ENCODE peak calls at places on chromosome 17, in six cellular contexts. One of them, this sample, is unnamed.

GRCh38 chr17:83177611-83178532 is 98.5 kb downstream of the METRNL start:
- DNase-seq in caudate nucleus: no peak
- DNase-seq in WTC11: peak
- DNase-seq in stimulated activated CD8-positive, alpha-beta memory T cell treated with anti-CD3 and anti-CD28 coated beads, Interleukin-15, amount 100 ng/mL, for 24 hours: no peak
- DNase-seq in astrocyte of the cerebellum: no peak
- DNase-seq in HEK293T: no peak
- DNase-seq in this sample: no peak

GRCh38 chr17:56868716-56869115 is 34.8 kb downstream of the DGKE start:
- DNase-seq in WTC11: no peak
- DNase-seq in stimulated activated CD8-positive, alpha-beta memory T cell treated with anti-CD3 and anti-CD28 coated beads, Interleukin-15, amount 100 ng/mL, for 24 hours: no peak
- DNase-seq in caudate nucleus: no peak
- DNase-seq in HEK293T: no peak
- DNase-seq in astrocyte of the cerebellum: no peak
- DNase-seq in this sample: no peak

GRCh38 chr17:83024205-83024971 is 55.0 kb upstream of the METRNL start:
- DNase-seq in astrocyte of the cerebellum: no peak
- DNase-seq in stimulated activated CD8-positive, alpha-beta memory T cell treated with anti-CD3 and anti-CD28 coated beads, Interleukin-15, amount 100 ng/mL, for 24 hours: no peak
- DNase-seq in caudate nucleus: no peak
- DNase-seq in WTC11: no peak
- DNase-seq in HEK293T: no peak
- DNase-seq in this sample: no peak

GRCh38 chr17:62075308-62075815 is 10.3 kb upstream of the MED13 start:
- DNase-seq in WTC11: no peak
- DNase-seq in astrocyte of the cerebellum: no peak
- DNase-seq in HEK293T: no peak
- DNase-seq in caudate nucleus: no peak
- DNase-seq in stimulated activated CD8-positive, alpha-beta memory T cell treated with anti-CD3 and anti-CD28 coated beads, Interleukin-15, amount 100 ng/mL, for 24 hours: no peak
- DNase-seq in this sample: no peak

GRCh38 chr17:72338847-72339790 is 218.3 kb downstream of the SOX9 start:
- DNase-seq in astrocyte of the cerebellum: peak
- DNase-seq in HEK293T: no peak
- DNase-seq in caudate nucleus: no peak
- DNase-seq in WTC11: no peak
- DNase-seq in stimulated activated CD8-positive, alpha-beta memory T cell treated with anti-CD3 and anti-CD28 coated beads, Interleukin-15, amount 100 ng/mL, for 24 hours: no peak
- DNase-seq in this sample: no peak

GRCh38 chr17:60390223-60390622 is 1.7 kb downstream of the USP32 start:
- DNase-seq in astrocyte of the cerebellum: peak
- DNase-seq in stimulated activated CD8-positive, alpha-beta memory T cell treated with anti-CD3 and anti-CD28 coated beads, Interleukin-15, amount 100 ng/mL, for 24 hours: no peak
- DNase-seq in WTC11: no peak
- DNase-seq in caudate nucleus: no peak
- DNase-seq in HEK293T: no peak
- DNase-seq in this sample: peak

GRCh38 chr17:6913608-6914443 is 82.0 kb upstream of the ALOX12 start:
- DNase-seq in stimulated activated CD8-positive, alpha-beta memory T cell treated with anti-CD3 and anti-CD28 coated beads, Interleukin-15, amount 100 ng/mL, for 24 hours: peak
- DNase-seq in caudate nucleus: no peak
- DNase-seq in HEK293T: peak
- DNase-seq in astrocyte of the cerebellum: peak
- DNase-seq in WTC11: peak
- DNase-seq in this sample: peak

GRCh38 chr17:64017381-64017980 is 3.0 kb downstream of the ICAM2 start:
- DNase-seq in caudate nucleus: no peak
- DNase-seq in WTC11: no peak
- DNase-seq in stimulated activated CD8-positive, alpha-beta memory T cell treated with anti-CD3 and anti-CD28 coated beads, Interleukin-15, amount 100 ng/mL, for 24 hours: no peak
- DNase-seq in HEK293T: no peak
- DNase-seq in astrocyte of the cerebellum: no peak
- DNase-seq in this sample: peak

GRCh38 chr17:56468840-56469239 is 124.7 kb upstream of the NOG start:
- DNase-seq in astrocyte of the cerebellum: no peak
- DNase-seq in WTC11: no peak
- DNase-seq in caudate nucleus: no peak
- DNase-seq in HEK293T: no peak
- DNase-seq in stimulated activated CD8-positive, alpha-beta memory T cell treated with anti-CD3 and anti-CD28 coated beads, Interleukin-15, amount 100 ng/mL, for 24 hours: no peak
- DNase-seq in this sample: no peak

GRCh38 chr17:50891577-50891989 is 25.4 kb upstream of the TOB1 start:
- DNase-seq in WTC11: no peak
- DNase-seq in stimulated activated CD8-positive, alpha-beta memory T cell treated with anti-CD3 and anti-CD28 coated beads, Interleukin-15, amount 100 ng/mL, for 24 hours: no peak
- DNase-seq in astrocyte of the cerebellum: no peak
- DNase-seq in HEK293T: no peak
- DNase-seq in caudate nucleus: no peak
- DNase-seq in this sample: peak

GRCh38 chr17:37284198-37284597 is 91.6 kb upstream of the C17orf78 start:
- DNase-seq in WTC11: no peak
- DNase-seq in HEK293T: no peak
- DNase-seq in stimulated activated CD8-positive, alpha-beta memory T cell treated with anti-CD3 and anti-CD28 coated beads, Interleukin-15, amount 100 ng/mL, for 24 hours: no peak
- DNase-seq in caudate nucleus: no peak
- DNase-seq in astrocyte of the cerebellum: no peak
- DNase-seq in this sample: no peak

GRCh38 chr17:55301521-55302406 is 37.0 kb downstream of the HLF start:
- DNase-seq in astrocyte of the cerebellum: no peak
- DNase-seq in HEK293T: no peak
- DNase-seq in WTC11: no peak
- DNase-seq in stimulated activated CD8-positive, alpha-beta memory T cell treated with anti-CD3 and anti-CD28 coated beads, Interleukin-15, amount 100 ng/mL, for 24 hours: no peak
- DNase-seq in caudate nucleus: no peak
- DNase-seq in this sample: peak

GRCh38 chr17:30323895-30324319 is 9.9 kb downstream of the TMIGD1 start:
- DNase-seq in astrocyte of the cerebellum: peak
- DNase-seq in caudate nucleus: no peak
- DNase-seq in WTC11: no peak
- DNase-seq in stimulated activated CD8-positive, alpha-beta memory T cell treated with anti-CD3 and anti-CD28 coated beads, Interleukin-15, amount 100 ng/mL, for 24 hours: no peak
- DNase-seq in HEK293T: no peak
- DNase-seq in this sample: peak

GRCh38 chr17:65137076-65137935 is at the start of gene RGS9:
- DNase-seq in HEK293T: peak
- DNase-seq in WTC11: peak
- DNase-seq in caudate nucleus: peak
- DNase-seq in astrocyte of the cerebellum: no peak
- DNase-seq in stimulated activated CD8-positive, alpha-beta memory T cell treated with anti-CD3 and anti-CD28 coated beads, Interleukin-15, amount 100 ng/mL, for 24 hours: peak
- DNase-seq in this sample: peak

GRCh38 chr17:27782791-27783206 is 17.5 kb downstream of the NOS2 start:
- DNase-seq in astrocyte of the cerebellum: no peak
- DNase-seq in stimulated activated CD8-positive, alpha-beta memory T cell treated with anti-CD3 and anti-CD28 coated beads, Interleukin-15, amount 100 ng/mL, for 24 hours: no peak
- DNase-seq in HEK293T: no peak
- DNase-seq in WTC11: no peak
- DNase-seq in caudate nucleus: no peak
- DNase-seq in this sample: no peak

GRCh38 chr17:21129023-21129681 is 2.4 kb downstream of the DHRS7B start:
- DNase-seq in HEK293T: no peak
- DNase-seq in astrocyte of the cerebellum: peak
- DNase-seq in stimulated activated CD8-positive, alpha-beta memory T cell treated with anti-CD3 and anti-CD28 coated beads, Interleukin-15, amount 100 ng/mL, for 24 hours: no peak
- DNase-seq in caudate nucleus: no peak
- DNase-seq in WTC11: no peak
- DNase-seq in this sample: no peak

GRCh38 chr17:62965149-62965648 is 836 bp upstream of the TANC2 start:
- DNase-seq in astrocyte of the cerebellum: no peak
- DNase-seq in WTC11: no peak
- DNase-seq in stimulated activated CD8-positive, alpha-beta memory T cell treated with anti-CD3 and anti-CD28 coated beads, Interleukin-15, amount 100 ng/mL, for 24 hours: no peak
- DNase-seq in HEK293T: peak
- DNase-seq in caudate nucleus: no peak
- DNase-seq in this sample: no peak

GRCh38 chr17:71753070-71753469 is 367.8 kb upstream of the SOX9 start:
- DNase-seq in astrocyte of the cerebellum: no peak
- DNase-seq in caudate nucleus: no peak
- DNase-seq in HEK293T: no peak
- DNase-seq in WTC11: no peak
- DNase-seq in stimulated activated CD8-positive, alpha-beta memory T cell treated with anti-CD3 and anti-CD28 coated beads, Interleukin-15, amount 100 ng/mL, for 24 hours: no peak
- DNase-seq in this sample: no peak

GRCh38 chr17:76556759-76557367 is 17.0 kb downstream of the PRCD start:
- DNase-seq in HEK293T: no peak
- DNase-seq in stimulated activated CD8-positive, alpha-beta memory T cell treated with anti-CD3 and anti-CD28 coated beads, Interleukin-15, amount 100 ng/mL, for 24 hours: no peak
- DNase-seq in astrocyte of the cerebellum: no peak
- DNase-seq in WTC11: no peak
- DNase-seq in caudate nucleus: no peak
- DNase-seq in this sample: no peak

GRCh38 chr17:68301438-68301959 is 10.2 kb downstream of the ARSG start:
- DNase-seq in HEK293T: no peak
- DNase-seq in WTC11: peak
- DNase-seq in astrocyte of the cerebellum: no peak
- DNase-seq in stimulated activated CD8-positive, alpha-beta memory T cell treated with anti-CD3 and anti-CD28 coated beads, Interleukin-15, amount 100 ng/mL, for 24 hours: no peak
- DNase-seq in caudate nucleus: no peak
- DNase-seq in this sample: no peak

GRCh38 chr17:61442136-61442775 is 10.0 kb upstream of the TBX4 start:
- DNase-seq in caudate nucleus: no peak
- DNase-seq in stimulated activated CD8-positive, alpha-beta memory T cell treated with anti-CD3 and anti-CD28 coated beads, Interleukin-15, amount 100 ng/mL, for 24 hours: no peak
- DNase-seq in astrocyte of the cerebellum: no peak
- DNase-seq in HEK293T: no peak
- DNase-seq in WTC11: no peak
- DNase-seq in this sample: peak

GRCh38 chr17:77133087-77133633 is 7.6 kb upstream of the SEC14L1 start:
- DNase-seq in WTC11: no peak
- DNase-seq in stimulated activated CD8-positive, alpha-beta memory T cell treated with anti-CD3 and anti-CD28 coated beads, Interleukin-15, amount 100 ng/mL, for 24 hours: no peak
- DNase-seq in HEK293T: no peak
- DNase-seq in astrocyte of the cerebellum: no peak
- DNase-seq in caudate nucleus: no peak
- DNase-seq in this sample: no peak

This sample was measured in K562.